ENCODE peak calls at places on chromosomes 11 and 22, in nine cellular contexts. Z is activated CD8-positive, alpha-beta T cell treated with anti-CD3 and anti-CD28 coated beads for 36 hours; P is Calu3; N is kidney epithelial cell; V is lower lobe of right lung; I is mucosa of descending colon; B is A549; C is endodermal cell; T is retinal pigment epithelial cell. K is an unnamed sample.

GRCh38 chr22:27345681-27346080 is 455.9 kb downstream of the MN1 start:
- DNase-seq in Z (no peak), P (no peak), N (no peak), V (no peak), I (no peak), B (no peak), C (no peak), T (no peak), K (no peak)

GRCh38 chr22:46846154-46846831 is 83.8 kb downstream of the TBC1D22A start:
- DNase-seq in Z (peak; percentile 42), P (no peak), N (no peak), V (no peak), I (no peak), B (no peak), C (peak; percentile 31), T (no peak), K (no peak)

GRCh38 chr11:79007811-79008294 is 433.0 kb downstream of the TENM4 start:
- DNase-seq in Z (no peak), P (no peak), N (no peak), V (no peak), I (no peak), B (no peak), C (peak; percentile 37), T (no peak), K (peak; percentile 23)

GRCh38 chr11:8573750-8574149 is 20.3 kb downstream of the STK33 start:
- DNase-seq in Z (no peak), P (no peak), N (no peak), V (no peak), I (no peak), B (no peak), C (no peak), T (no peak), K (no peak)

GRCh38 chr11:131467645-131468270 is 97.3 kb downstream of the NTM start:
- DNase-seq in Z (no peak), P (no peak), N (no peak), V (no peak), I (no peak), B (no peak), C (no peak), T (no peak), K (no peak)

GRCh38 chr11:126391970-126392637 is 36.6 kb downstream of the ST3GAL4 start:
- DNase-seq in Z (no peak), P (no peak), N (no peak), V (no peak), I (no peak), B (peak; percentile 14), C (peak; percentile 72), T (no peak), K (no peak)

GRCh38 chr11:87290304-87290922 is 252.7 kb downstream of the TMEM135 start:
- DNase-seq in Z (no peak), P (no peak), N (peak; percentile 9), V (no peak), I (no peak), B (peak; percentile 59), C (no peak), T (no peak), K (peak; percentile 25)

GRCh38 chr11:78657968-78658839 is 83.5 kb upstream of the NARS2 start:
- DNase-seq in Z (no peak), P (no peak), N (no peak), V (peak; percentile 24), I (no peak), B (no peak), C (peak; percentile 23), T (no peak), K (no peak)

GRCh38 chr11:71156301-71156700 is 96.1 kb downstream of the SHANK2 start:
- DNase-seq in Z (no peak), P (no peak), N (no peak), V (no peak), I (no peak), B (no peak), C (no peak), T (peak; percentile 76), K (no peak)

GRCh38 chr11:119470316-119471266 is 47.6 kb upstream of the THY1 start:
- DNase-seq in Z (no peak), P (no peak), N (no peak), V (no peak), I (no peak), B (no peak), C (peak; percentile 32), T (no peak), K (peak; percentile 83)

GRCh38 chr11:101840720-101841119 is 74.1 kb upstream of the CEP126 start:
- DNase-seq in Z (no peak), P (no peak), N (no peak), V (no peak), I (no peak), B (no peak), C (no peak), T (no peak), K (no peak)

GRCh38 chr11:69055598-69056516 is 7.1 kb downstream of the TPCN2 start:
- DNase-seq in Z (peak; percentile 66), P (no peak), N (no peak), V (peak; percentile 79), I (peak; percentile 46), B (no peak), C (no peak), T (no peak), K (no peak)

GRCh38 chr11:13674799-13675509 is 6.5 kb downstream of the FAR1 start:
- DNase-seq in Z (no peak), P (no peak), N (no peak), V (no peak), I (no peak), B (no peak), C (no peak), T (no peak), K (no peak)

GRCh38 chr11:87437844-87438223 is 400.1 kb downstream of the TMEM135 start:
- DNase-seq in Z (no peak), P (no peak), N (peak; percentile 91), V (no peak), I (no peak), B (no peak), C (no peak), T (peak; percentile 36), K (peak; percentile 59)

GRCh38 chr22:28989035-28989464 is 72.6 kb downstream of the C22orf31 start:
- DNase-seq in Z (peak; percentile 59), P (no peak), N (peak; percentile 61), V (no peak), I (no peak), B (no peak), C (peak; percentile 80), T (no peak), K (no peak)

GRCh38 chr22:45631839-45632238 is 39.8 kb upstream of the ATXN10 start:
- DNase-seq in Z (no peak), P (no peak), N (no peak), V (no peak), I (no peak), B (no peak), C (peak; percentile 18), T (no peak), K (no peak)

GRCh38 chr11:85746640-85747039 is 60.6 kb upstream of the CCDC89 start:
- DNase-seq in Z (no peak), P (no peak), N (no peak), V (no peak), I (no peak), B (no peak), C (no peak), T (no peak), K (no peak)

GRCh38 chr11:123261345-123262106 is 66.5 kb upstream of the CLMP start:
- DNase-seq in Z (peak; percentile 88), P (peak; percentile 82), N (peak; percentile 28), V (peak; percentile 90), I (peak; percentile 91), B (peak; percentile 73), C (peak; percentile 97), T (peak; percentile 14), K (no peak)

GRCh38 chr11:77027275-77027674 is 6.9 kb upstream of the B3GNT6 start:
- DNase-seq in Z (no peak), P (peak; percentile 43), N (no peak), V (no peak), I (peak; percentile 50), B (peak; percentile 40), C (no peak), T (no peak), K (no peak)

GRCh38 chr11:70398834-70399680 is 728 bp downstream of the CTTN start:
- DNase-seq in Z (peak; percentile 47), P (peak; percentile 43), N (no peak), V (no peak), I (peak; percentile 16), B (no peak), C (peak; percentile 69), T (no peak), K (no peak)

GRCh38 chr22:29751669-29752068 is 15.1 kb downstream of the ZMAT5 start:
- DNase-seq in Z (no peak), P (no peak), N (no peak), V (no peak), I (no peak), B (no peak), C (no peak), T (no peak), K (no peak)

GRCh38 chr11:79949574-79949973 is 508.7 kb upstream of the TENM4 start:
- DNase-seq in Z (no peak), P (no peak), N (no peak), V (no peak), I (no peak), B (no peak), C (no peak), T (no peak), K (no peak)

GRCh38 chr22:24101966-24102365 is 79.3 kb upstream of the SUSD2 start:
- DNase-seq in Z (no peak), P (no peak), N (no peak), V (peak; percentile 20), I (no peak), B (no peak), C (no peak), T (no peak), K (no peak)
- TF ChIP-seq CTCF in Z (no peak), P (no peak), N (no peak), V (no peak), I (no peak), B (no peak), C (peak; percentile 28), T (peak; percentile 14), K (no peak)

DNA sequence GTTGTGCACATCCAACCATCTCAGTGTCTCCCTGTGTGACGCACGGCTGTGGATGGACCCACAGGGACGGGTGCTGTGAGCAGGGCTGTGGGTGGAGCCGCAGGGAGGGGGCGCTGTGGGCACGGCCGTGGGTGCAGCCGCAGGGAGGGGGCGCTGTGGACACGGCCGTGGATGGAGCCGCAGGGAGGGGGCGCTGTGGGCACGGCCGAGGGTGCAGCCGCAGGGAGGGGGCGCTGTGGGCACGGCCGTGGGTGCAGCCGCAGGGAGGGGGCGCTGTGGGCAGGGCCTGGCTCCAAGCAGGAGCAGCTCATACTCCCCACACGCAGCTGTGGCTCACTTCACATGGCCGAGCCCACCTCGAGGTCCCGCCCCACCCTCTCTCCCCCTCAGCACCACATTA is 6.0 kb upstream of the MAPK11 start:
- DNase-seq in Z (peak; percentile 67), P (peak; percentile 52), N (no peak), V (peak; percentile 88), I (peak; percentile 82), B (peak; percentile 76), C (peak; percentile 86), T (no peak), K (no peak)
- TF ChIP-seq CTCF in Z (peak; percentile 70), P (peak; percentile 81), N (peak; percentile 65), V (peak; percentile 68), I (peak; percentile 39), B (peak; percentile 60), C (peak; percentile 70), T (peak; percentile 48), K (peak; percentile 58)

GRCh38 chr11:61752117-61752924 is at the start of gene MYRF:
- DNase-seq in Z (peak; percentile 62), P (peak; percentile 80), N (no peak), V (peak; percentile 61), I (peak; percentile 73), B (no peak), C (peak; percentile 89), T (no peak), K (no peak)
- TF ChIP-seq CTCF in Z (peak; percentile 55), P (peak; percentile 32), N (no peak), V (peak; percentile 32), I (peak; percentile 23), B (peak; percentile 98), C (peak; percentile 68), T (peak; percentile 52), K (peak; percentile 38)

GRCh38 chr11:134861490-134862107 is 449.6 kb upstream of the B3GAT1 start:
- DNase-seq in Z (peak; percentile 5), P (no peak), N (no peak), V (no peak), I (no peak), B (no peak), C (no peak), T (no peak), K (no peak)
- TF ChIP-seq CTCF in Z (peak; percentile 18), P (no peak), N (no peak), V (no peak), I (no peak), B (no peak), C (peak; percentile 65), T (no peak), K (no peak)